ENCODE peak calls at places on chromosomes 2 and 18, in six cellular contexts. W, K, D, B, F and A are unnamed samples.

GRCh38 chr2:240235811-240236210 is 95.4 kb upstream of the OTOS start:
- DNase-seq in W (no peak), K (no peak), D (no peak), B (peak), F (no peak), A (no peak)

GRCh38 chr2:46747297-46747818 is 168.2 kb downstream of the MCFD2 start:
- DNase-seq in W (peak), K (no peak), D (no peak), B (no peak), F (no peak), A (no peak)

GRCh38 chr18:36411745-36412168 is 114.2 kb downstream of the FHOD3 start:
- DNase-seq in W (peak), K (peak), D (peak), B (peak), F (peak), A (peak)

GRCh38 chr2:217834057-217834620 is 168.7 kb downstream of the TNS1 start:
- DNase-seq in W (no peak), K (no peak), D (no peak), B (no peak), F (no peak), A (no peak)

GRCh38 chr2:177894546-177894945 is 178.0 kb downstream of the PDE11A start:
- DNase-seq in W (no peak), K (peak), D (no peak), B (no peak), F (no peak), A (no peak)

GRCh38 chr18:42719221-42719620 is 396.3 kb downstream of the RIT2 start:
- DNase-seq in W (no peak), K (no peak), D (no peak), B (no peak), F (no peak), A (no peak)

GRCh38 chr2:77007668-77008067 is 514.5 kb downstream of the LRRTM4 start:
- DNase-seq in W (no peak), K (no peak), D (no peak), B (no peak), F (no peak), A (no peak)

GRCh38 chr18:57925706-57926105 is 118.3 kb upstream of the NEDD4L start:
- DNase-seq in W (peak), K (no peak), D (no peak), B (no peak), F (peak), A (no peak)

GRCh38 chr2:199757466-199757865 is 93.5 kb downstream of the FTCDNL1 start:
- DNase-seq in W (no peak), K (no peak), D (no peak), B (no peak), F (no peak), A (no peak)

GRCh38 chr2:120919771-120920437 is 184.2 kb downstream of the GLI2 start:
- DNase-seq in W (peak), K (peak), D (no peak), B (no peak), F (peak), A (no peak)

GRCh38 chr2:234840336-234840735 is 111.5 kb upstream of the SH3BP4 start:
- DNase-seq in W (peak), K (peak), D (no peak), B (peak), F (peak), A (peak)

GRCh38 chr2:189580267-189580661 is 322 bp downstream of the SLC40A1 start:
- DNase-seq in W (no peak), K (peak), D (peak), B (peak), F (no peak), A (no peak)

GRCh38 chr2:217270801-217271121 is 410.9 kb upstream of the TNP1 start:
- DNase-seq in W (peak), K (no peak), D (no peak), B (no peak), F (no peak), A (no peak)

GRCh38 chr2:238863749-238864206 is 15.9 kb downstream of the TWIST2 start:
- DNase-seq in W (no peak), K (no peak), D (no peak), B (no peak), F (no peak), A (no peak)
- H4K8ac ChIP-seq in W (peak), K (no peak), D (no peak), B (no peak), F (peak), A (no peak)

DNA sequence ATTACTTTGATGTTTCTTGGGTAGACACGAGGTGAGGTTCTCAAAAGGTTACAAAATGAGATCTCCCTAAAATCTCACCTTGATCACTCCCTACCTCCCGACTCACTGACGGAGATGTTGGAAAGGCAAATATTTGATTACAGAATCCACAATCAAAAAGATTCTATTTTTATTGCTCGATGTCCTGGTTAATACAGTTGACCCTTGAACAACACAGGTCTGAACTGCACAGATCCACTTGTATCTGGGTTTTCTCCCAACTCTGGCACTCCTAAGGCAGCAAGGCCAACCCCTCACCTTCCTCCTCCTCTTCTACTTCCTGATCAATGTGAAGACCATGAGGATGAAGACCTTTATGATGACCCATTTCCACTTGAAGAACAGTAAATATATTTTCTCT is 125.3 kb downstream of the C2orf74 start:
- DNase-seq in W (no peak), K (no peak), D (no peak), B (no peak), F (no peak), A (no peak)
- H2BK15ac ChIP-seq in W (no peak), K (no peak), D (no peak), B (no peak), F (no peak), A (no peak)

GRCh38 chr2:85826990-85827878 is 61.6 kb downstream of the ST3GAL5 start:
- DNase-seq in W (peak), K (peak), D (peak), B (peak), F (peak), A (peak)

GRCh38 chr2:85831735-85832134 is 57.1 kb downstream of the ST3GAL5 start:
- DNase-seq in W (no peak), K (no peak), D (no peak), B (no peak), F (no peak), A (no peak)

GRCh38 chr2:85828725-85829124 is 60.1 kb downstream of the ST3GAL5 start:
- DNase-seq in W (no peak), K (peak), D (no peak), B (no peak), F (no peak), A (no peak)

GRCh38 chr2:85830645-85831044 is 58.1 kb downstream of the ST3GAL5 start:
- DNase-seq in W (no peak), K (no peak), D (no peak), B (no peak), F (no peak), A (no peak)

GRCh38 chr2:85827879-85828569 is 60.8 kb downstream of the ST3GAL5 start:
- DNase-seq in W (no peak), K (no peak), D (no peak), B (peak), F (no peak), A (no peak)
- H4K8ac ChIP-seq in W (peak), K (no peak), D (peak), B (no peak), F (peak), A (no peak)

DNA sequence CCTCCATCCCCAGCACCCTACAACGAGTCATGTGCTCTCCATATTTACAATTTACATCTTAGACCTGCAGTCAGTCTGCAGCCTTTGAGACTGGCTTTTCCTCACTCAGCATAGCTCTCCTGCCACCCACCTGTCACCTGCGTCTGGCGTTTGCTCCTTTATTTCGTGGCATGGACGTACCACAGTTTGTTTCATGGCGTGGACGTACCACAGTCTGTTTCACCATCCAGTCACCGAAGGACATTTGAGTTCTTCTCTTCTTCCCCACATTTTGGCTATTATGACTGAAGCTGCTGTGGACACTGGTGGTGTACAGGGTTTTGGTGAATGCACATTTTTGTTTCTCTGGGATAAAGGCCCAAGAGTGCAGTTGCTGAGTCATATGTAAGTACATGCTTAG is 141.8 kb upstream of the CTDP1 start:
- DNase-seq in W (no peak), K (no peak), D (no peak), B (no peak), F (no peak), A (no peak)
- H2BK15ac ChIP-seq in W (no peak), K (no peak), D (no peak), B (no peak), F (no peak), A (no peak)

GRCh38 chr2:28603821-28604220 is 108.0 kb downstream of the PLB1 start:
- DNase-seq in W (no peak), K (no peak), D (no peak), B (no peak), F (no peak), A (no peak)
- H4K8ac ChIP-seq in W (no peak), K (no peak), D (no peak), B (no peak), F (no peak), A (no peak)